ENCODE peak calls at places on chromosomes 4 and X, in ten cellular contexts. One of them, this sample, is unnamed.

GRCh38 chr4:110062166-110062565 is 136.2 kb downstream of the ELOVL6 start:
- DNase-seq in GM06990: no peak
- DNase-seq in sigmoid colon: no peak
- DNase-seq in AG04450: no peak
- DNase-seq in fibroblast of the aortic adventitia: no peak
- DNase-seq in tibial artery: no peak
- DNase-seq in BE2C: no peak
- DNase-seq in foreskin fibroblast: no peak
- DNase-seq in Peyer's patch: no peak
- DNase-seq in SK-N-SH: no peak
- DNase-seq in this sample: no peak

GRCh38 chr4:53553486-53554210 is 37.6 kb downstream of the LNX1 start:
- DNase-seq in BE2C: no peak
- DNase-seq in Peyer's patch: no peak
- DNase-seq in AG04450: no peak
- DNase-seq in tibial artery: no peak
- DNase-seq in fibroblast of the aortic adventitia: no peak
- DNase-seq in SK-N-SH: no peak
- DNase-seq in sigmoid colon: no peak
- DNase-seq in foreskin fibroblast: no peak
- DNase-seq in GM06990: no peak
- DNase-seq in this sample: no peak

GRCh38 chrX:44898411-44899221 is 25.6 kb downstream of the KDM6A start:
- DNase-seq in AG04450: no peak
- DNase-seq in fibroblast of the aortic adventitia: peak
- DNase-seq in SK-N-SH: no peak
- DNase-seq in Peyer's patch: no peak
- DNase-seq in sigmoid colon: no peak
- DNase-seq in BE2C: no peak
- DNase-seq in GM06990: peak
- DNase-seq in foreskin fibroblast: no peak
- DNase-seq in tibial artery: no peak
- DNase-seq in this sample: no peak

GRCh38 chr4:124899997-124900396 is 187.5 kb upstream of the ANKRD50 start:
- DNase-seq in SK-N-SH: peak
- DNase-seq in Peyer's patch: no peak
- DNase-seq in sigmoid colon: no peak
- DNase-seq in fibroblast of the aortic adventitia: no peak
- DNase-seq in tibial artery: no peak
- DNase-seq in foreskin fibroblast: no peak
- DNase-seq in GM06990: no peak
- DNase-seq in BE2C: peak
- DNase-seq in AG04450: no peak
- DNase-seq in this sample: no peak

GRCh38 chrX:103556941-103557340 is 28.4 kb upstream of the TCEAL4 start:
- DNase-seq in AG04450: no peak
- DNase-seq in sigmoid colon: no peak
- DNase-seq in Peyer's patch: no peak
- DNase-seq in SK-N-SH: no peak
- DNase-seq in GM06990: no peak
- DNase-seq in tibial artery: no peak
- DNase-seq in BE2C: no peak
- DNase-seq in fibroblast of the aortic adventitia: no peak
- DNase-seq in foreskin fibroblast: no peak
- DNase-seq in this sample: no peak

GRCh38 chr4:108651068-108651794 is 832 bp downstream of the OSTC start:
- DNase-seq in tibial artery: no peak
- DNase-seq in foreskin fibroblast: peak
- DNase-seq in sigmoid colon: no peak
- DNase-seq in fibroblast of the aortic adventitia: peak
- DNase-seq in Peyer's patch: no peak
- DNase-seq in BE2C: no peak
- DNase-seq in GM06990: no peak
- DNase-seq in AG04450: peak
- DNase-seq in SK-N-SH: peak
- DNase-seq in this sample: peak

GRCh38 chr4:110196206-110196870 is 2.1 kb downstream of the ELOVL6 start:
- DNase-seq in foreskin fibroblast: no peak
- DNase-seq in AG04450: no peak
- DNase-seq in BE2C: peak
- DNase-seq in SK-N-SH: peak
- DNase-seq in Peyer's patch: peak
- DNase-seq in fibroblast of the aortic adventitia: peak
- DNase-seq in GM06990: peak
- DNase-seq in tibial artery: peak
- DNase-seq in sigmoid colon: peak
- DNase-seq in this sample: peak

GRCh38 chrX:24343719-24344118 is 16.7 kb upstream of the SUPT20HL1 start:
- DNase-seq in sigmoid colon: no peak
- DNase-seq in GM06990: no peak
- DNase-seq in AG04450: no peak
- DNase-seq in fibroblast of the aortic adventitia: peak
- DNase-seq in Peyer's patch: no peak
- DNase-seq in foreskin fibroblast: no peak
- DNase-seq in tibial artery: no peak
- DNase-seq in SK-N-SH: no peak
- DNase-seq in BE2C: no peak
- DNase-seq in this sample: no peak

GRCh38 chrX:45758738-45759397 is 558.2 kb upstream of the DIPK2B start:
- DNase-seq in tibial artery: no peak
- DNase-seq in AG04450: no peak
- DNase-seq in fibroblast of the aortic adventitia: no peak
- DNase-seq in GM06990: peak
- DNase-seq in BE2C: no peak
- DNase-seq in sigmoid colon: no peak
- DNase-seq in SK-N-SH: no peak
- DNase-seq in Peyer's patch: peak
- DNase-seq in foreskin fibroblast: no peak
- DNase-seq in this sample: no peak

GRCh38 chr4:156672924-156673323 is 298.7 kb downstream of the PDGFC start:
- DNase-seq in tibial artery: no peak
- DNase-seq in GM06990: no peak
- DNase-seq in AG04450: no peak
- DNase-seq in Peyer's patch: no peak
- DNase-seq in foreskin fibroblast: peak
- DNase-seq in BE2C: no peak
- DNase-seq in fibroblast of the aortic adventitia: peak
- DNase-seq in sigmoid colon: no peak
- DNase-seq in SK-N-SH: no peak
- DNase-seq in this sample: no peak

GRCh38 chr4:76624271-76624681 is 189.2 kb downstream of the SHROOM3 start:
- DNase-seq in SK-N-SH: no peak
- DNase-seq in foreskin fibroblast: peak
- DNase-seq in sigmoid colon: peak
- DNase-seq in BE2C: no peak
- DNase-seq in AG04450: peak
- DNase-seq in fibroblast of the aortic adventitia: peak
- DNase-seq in GM06990: no peak
- DNase-seq in Peyer's patch: no peak
- DNase-seq in tibial artery: peak
- DNase-seq in this sample: peak

GRCh38 chr4:16227462-16227868 is 1.2 kb upstream of the TAPT1 start:
- DNase-seq in AG04450: no peak
- DNase-seq in Peyer's patch: peak
- DNase-seq in SK-N-SH: peak
- DNase-seq in sigmoid colon: peak
- DNase-seq in fibroblast of the aortic adventitia: peak
- DNase-seq in foreskin fibroblast: no peak
- DNase-seq in GM06990: peak
- DNase-seq in BE2C: no peak
- DNase-seq in tibial artery: peak
- DNase-seq in this sample: no peak

GRCh38 chr4:105158837-105159236 is 12.2 kb downstream of the TET2 start:
- DNase-seq in SK-N-SH: no peak
- DNase-seq in BE2C: no peak
- DNase-seq in sigmoid colon: peak
- DNase-seq in tibial artery: no peak
- DNase-seq in Peyer's patch: no peak
- DNase-seq in foreskin fibroblast: no peak
- DNase-seq in GM06990: no peak
- DNase-seq in AG04450: no peak
- DNase-seq in fibroblast of the aortic adventitia: no peak
- DNase-seq in this sample: no peak

GRCh38 chrX:130502023-130502570 is 100.3 kb downstream of the RBMX2 start:
- DNase-seq in foreskin fibroblast: no peak
- DNase-seq in SK-N-SH: no peak
- DNase-seq in BE2C: no peak
- DNase-seq in AG04450: no peak
- DNase-seq in sigmoid colon: no peak
- DNase-seq in fibroblast of the aortic adventitia: no peak
- DNase-seq in tibial artery: no peak
- DNase-seq in Peyer's patch: no peak
- DNase-seq in GM06990: no peak
- DNase-seq in this sample: no peak

GRCh38 chr4:83961575-83961974 is 425.7 kb downstream of the GPAT3 start:
- DNase-seq in fibroblast of the aortic adventitia: peak
- DNase-seq in Peyer's patch: no peak
- DNase-seq in BE2C: no peak
- DNase-seq in tibial artery: no peak
- DNase-seq in GM06990: no peak
- DNase-seq in foreskin fibroblast: no peak
- DNase-seq in SK-N-SH: no peak
- DNase-seq in AG04450: no peak
- DNase-seq in sigmoid colon: no peak
- DNase-seq in this sample: peak

GRCh38 chr4:140641789-140642439 is 73.2 kb upstream of the UCP1 start:
- DNase-seq in BE2C: no peak
- DNase-seq in fibroblast of the aortic adventitia: no peak
- DNase-seq in SK-N-SH: peak
- DNase-seq in GM06990: no peak
- DNase-seq in Peyer's patch: no peak
- DNase-seq in sigmoid colon: no peak
- DNase-seq in AG04450: no peak
- DNase-seq in foreskin fibroblast: no peak
- DNase-seq in tibial artery: no peak
- DNase-seq in this sample: no peak

GRCh38 chr4:123559955-123560669 is 163.5 kb downstream of the SPRY1 start:
- DNase-seq in tibial artery: no peak
- DNase-seq in sigmoid colon: no peak
- DNase-seq in Peyer's patch: no peak
- DNase-seq in SK-N-SH: no peak
- DNase-seq in fibroblast of the aortic adventitia: peak
- DNase-seq in GM06990: no peak
- DNase-seq in BE2C: no peak
- DNase-seq in AG04450: no peak
- DNase-seq in foreskin fibroblast: no peak
- DNase-seq in this sample: no peak

GRCh38 chr4:166924456-166924855 is 309.8 kb downstream of the SPOCK3 start:
- DNase-seq in Peyer's patch: no peak
- DNase-seq in fibroblast of the aortic adventitia: peak
- DNase-seq in AG04450: no peak
- DNase-seq in tibial artery: no peak
- DNase-seq in SK-N-SH: no peak
- DNase-seq in BE2C: no peak
- DNase-seq in sigmoid colon: no peak
- DNase-seq in GM06990: no peak
- DNase-seq in foreskin fibroblast: no peak
- DNase-seq in this sample: peak

GRCh38 chr4:106691749-106692148 is 323.2 kb upstream of the GIMD1 start:
- DNase-seq in GM06990: no peak
- DNase-seq in sigmoid colon: no peak
- DNase-seq in Peyer's patch: no peak
- DNase-seq in tibial artery: no peak
- DNase-seq in fibroblast of the aortic adventitia: no peak
- DNase-seq in foreskin fibroblast: no peak
- DNase-seq in SK-N-SH: peak
- DNase-seq in BE2C: no peak
- DNase-seq in AG04450: no peak
- DNase-seq in this sample: peak

GRCh38 chrX:53729756-53730155 is 43.2 kb upstream of the HUWE1 start:
- DNase-seq in foreskin fibroblast: no peak
- DNase-seq in BE2C: no peak
- DNase-seq in tibial artery: no peak
- DNase-seq in SK-N-SH: no peak
- DNase-seq in Peyer's patch: no peak
- DNase-seq in GM06990: no peak
- DNase-seq in AG04450: no peak
- DNase-seq in fibroblast of the aortic adventitia: peak
- DNase-seq in sigmoid colon: no peak
- DNase-seq in this sample: no peak
- TF ChIP-seq CTCF in foreskin fibroblast: no peak
- TF ChIP-seq CTCF in BE2C: no peak
- TF ChIP-seq CTCF in tibial artery: no peak
- TF ChIP-seq CTCF in SK-N-SH: no peak
- TF ChIP-seq CTCF in Peyer's patch: no peak
- TF ChIP-seq CTCF in GM06990: no peak
- TF ChIP-seq CTCF in AG04450: no peak
- TF ChIP-seq CTCF in fibroblast of the aortic adventitia: no peak
- TF ChIP-seq CTCF in sigmoid colon: no peak
- TF ChIP-seq CTCF in this sample: no peak

DNA sequence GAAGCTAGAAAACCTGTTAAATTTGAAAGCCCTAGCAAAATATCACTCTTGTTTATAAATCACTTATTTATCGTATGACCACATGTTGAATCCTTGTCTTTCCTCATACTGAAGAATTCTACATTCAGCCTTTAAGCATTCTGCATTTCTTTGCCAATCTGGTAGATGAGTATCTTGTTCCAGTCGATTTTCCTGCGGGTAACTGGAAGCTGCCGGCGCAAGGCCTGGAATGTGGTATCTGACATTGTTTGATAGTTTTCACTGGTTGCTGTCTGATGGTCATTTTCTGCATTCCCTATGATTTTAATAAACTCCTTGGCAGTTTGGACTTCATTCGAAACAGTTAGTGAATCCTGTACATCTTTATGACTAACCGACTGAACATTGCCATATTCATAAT is 13.7 kb upstream of the PHKA1 start:
- DNase-seq in Peyer's patch: no peak
- DNase-seq in tibial artery: no peak
- DNase-seq in GM06990: no peak
- DNase-seq in SK-N-SH: no peak
- DNase-seq in foreskin fibroblast: no peak
- DNase-seq in sigmoid colon: no peak
- DNase-seq in fibroblast of the aortic adventitia: no peak
- DNase-seq in AG04450: no peak
- DNase-seq in BE2C: no peak
- DNase-seq in this sample: no peak
- TF ChIP-seq CTCF in Peyer's patch: no peak
- TF ChIP-seq CTCF in tibial artery: no peak
- TF ChIP-seq CTCF in GM06990: no peak
- TF ChIP-seq CTCF in SK-N-SH: no peak
- TF ChIP-seq CTCF in foreskin fibroblast: no peak
- TF ChIP-seq CTCF in sigmoid colon: no peak
- TF ChIP-seq CTCF in fibroblast of the aortic adventitia: no peak
- TF ChIP-seq CTCF in AG04450: no peak
- TF ChIP-seq CTCF in BE2C: no peak
- TF ChIP-seq CTCF in this sample: no peak

GRCh38 chr4:158964728-158965124 is 138.2 kb upstream of the RAPGEF2 start:
- DNase-seq in fibroblast of the aortic adventitia: no peak
- DNase-seq in sigmoid colon: no peak
- DNase-seq in BE2C: no peak
- DNase-seq in Peyer's patch: no peak
- DNase-seq in GM06990: no peak
- DNase-seq in SK-N-SH: no peak
- DNase-seq in AG04450: no peak
- DNase-seq in tibial artery: no peak
- DNase-seq in foreskin fibroblast: no peak
- DNase-seq in this sample: no peak
- TF ChIP-seq CTCF in fibroblast of the aortic adventitia: no peak
- TF ChIP-seq CTCF in sigmoid colon: no peak
- TF ChIP-seq CTCF in BE2C: no peak
- TF ChIP-seq CTCF in Peyer's patch: no peak
- TF ChIP-seq CTCF in GM06990: no peak
- TF ChIP-seq CTCF in SK-N-SH: no peak
- TF ChIP-seq CTCF in AG04450: no peak
- TF ChIP-seq CTCF in tibial artery: no peak
- TF ChIP-seq CTCF in foreskin fibroblast: no peak
- TF ChIP-seq CTCF in this sample: no peak

GRCh38 chrX:70960728-70961127 is 29.8 kb upstream of the SLC7A3 start:
- DNase-seq in AG04450: no peak
- DNase-seq in SK-N-SH: no peak
- DNase-seq in GM06990: no peak
- DNase-seq in foreskin fibroblast: no peak
- DNase-seq in Peyer's patch: no peak
- DNase-seq in sigmoid colon: no peak
- DNase-seq in tibial artery: no peak
- DNase-seq in BE2C: no peak
- DNase-seq in fibroblast of the aortic adventitia: peak
- DNase-seq in this sample: peak
- TF ChIP-seq CTCF in AG04450: no peak
- TF ChIP-seq CTCF in SK-N-SH: peak
- TF ChIP-seq CTCF in GM06990: peak
- TF ChIP-seq CTCF in foreskin fibroblast: no peak
- TF ChIP-seq CTCF in Peyer's patch: no peak
- TF ChIP-seq CTCF in sigmoid colon: no peak
- TF ChIP-seq CTCF in tibial artery: no peak
- TF ChIP-seq CTCF in BE2C: peak
- TF ChIP-seq CTCF in fibroblast of the aortic adventitia: no peak
- TF ChIP-seq CTCF in this sample: peak